ENCODE peak calls at places on chromosomes 5 and 9, in six cellular contexts. One of them, this sample, is unnamed.

GRCh38 chr5:88656196-88656935 is 226.6 kb downstream of the MEF2C start:
- DNase-seq in gastrocnemius medialis: no peak
- DNase-seq in GM23248: no peak
- DNase-seq in GOT3: no peak
- DNase-seq in MV-4-11: no peak
- DNase-seq in AG04450: no peak
- DNase-seq in this sample: no peak

GRCh38 chr9:135778421-135778820 is 76.4 kb downstream of the KCNT1 start:
- DNase-seq in AG04450: no peak
- DNase-seq in MV-4-11: no peak
- DNase-seq in gastrocnemius medialis: no peak
- DNase-seq in GM23248: no peak
- DNase-seq in GOT3: no peak
- DNase-seq in this sample: no peak

GRCh38 chr9:80866576-80867227 is 822.6 kb downstream of the TLE1 start:
- DNase-seq in GOT3: no peak
- DNase-seq in GM23248: no peak
- DNase-seq in AG04450: no peak
- DNase-seq in gastrocnemius medialis: no peak
- DNase-seq in MV-4-11: no peak
- DNase-seq in this sample: no peak

GRCh38 chr5:81361600-81361999 is 32.3 kb downstream of the ACOT12 start:
- DNase-seq in GM23248: no peak
- DNase-seq in GOT3: no peak
- DNase-seq in AG04450: no peak
- DNase-seq in MV-4-11: no peak
- DNase-seq in gastrocnemius medialis: no peak
- DNase-seq in this sample: no peak

GRCh38 chr9:137156567-137157375 is 13.1 kb downstream of the LRRC26 start:
- DNase-seq in GOT3: no peak
- DNase-seq in GM23248: peak
- DNase-seq in AG04450: no peak
- DNase-seq in MV-4-11: peak
- DNase-seq in gastrocnemius medialis: no peak
- DNase-seq in this sample: peak

GRCh38 chr5:179181988-179182387 is 121.8 kb downstream of the ZNF354C start:
- DNase-seq in gastrocnemius medialis: no peak
- DNase-seq in MV-4-11: no peak
- DNase-seq in GM23248: no peak
- DNase-seq in AG04450: no peak
- DNase-seq in GOT3: no peak
- DNase-seq in this sample: no peak

GRCh38 chr5:124960266-124960665 is 213.8 kb upstream of the ZNF608 start:
- DNase-seq in GOT3: no peak
- DNase-seq in gastrocnemius medialis: no peak
- DNase-seq in MV-4-11: no peak
- DNase-seq in AG04450: no peak
- DNase-seq in GM23248: no peak
- DNase-seq in this sample: no peak

GRCh38 chr9:108911820-108912219 is 22.1 kb downstream of the ELP1 start:
- DNase-seq in gastrocnemius medialis: no peak
- DNase-seq in GM23248: no peak
- DNase-seq in AG04450: no peak
- DNase-seq in MV-4-11: no peak
- DNase-seq in GOT3: no peak
- DNase-seq in this sample: no peak

GRCh38 chr9:112820886-112821285 is 69.8 kb downstream of the SLC46A2 start:
- DNase-seq in gastrocnemius medialis: no peak
- DNase-seq in AG04450: peak
- DNase-seq in GM23248: peak
- DNase-seq in MV-4-11: peak
- DNase-seq in GOT3: no peak
- DNase-seq in this sample: no peak

GRCh38 chr9:105535920-105536668 is 21.8 kb upstream of the FKTN start:
- DNase-seq in gastrocnemius medialis: no peak
- DNase-seq in GM23248: no peak
- DNase-seq in GOT3: no peak
- DNase-seq in AG04450: no peak
- DNase-seq in MV-4-11: no peak
- DNase-seq in this sample: no peak

GRCh38 chr9:22911632-22912031 is 465.0 kb downstream of the DMRTA1 start:
- DNase-seq in GM23248: no peak
- DNase-seq in MV-4-11: no peak
- DNase-seq in GOT3: no peak
- DNase-seq in gastrocnemius medialis: no peak
- DNase-seq in AG04450: no peak
- DNase-seq in this sample: no peak

GRCh38 chr5:158178535-158178934 is 319.6 kb upstream of the CLINT1 start:
- DNase-seq in gastrocnemius medialis: no peak
- DNase-seq in AG04450: no peak
- DNase-seq in GOT3: no peak
- DNase-seq in GM23248: no peak
- DNase-seq in MV-4-11: no peak
- DNase-seq in this sample: no peak

GRCh38 chr5:172932313-172933017 is 26.8 kb upstream of the RPL26L1 start:
- DNase-seq in GM23248: peak
- DNase-seq in gastrocnemius medialis: peak
- DNase-seq in MV-4-11: no peak
- DNase-seq in AG04450: no peak
- DNase-seq in GOT3: no peak
- DNase-seq in this sample: peak